ENCODE peak calls at places on chromosomes 1 and 21, in seven cellular contexts. H is psoas muscle, W is upper lobe of right lung, D is prostate gland, V is MM.1S, F is dorsolateral prefrontal cortex, Y is AG04450. P is an unnamed sample.

GRCh38 chr1:98422821-98423220 is 238.7 kb upstream of the SNX7 start:
- DNase-seq in D (no peak), W (no peak), V (no peak), F (no peak), H (no peak), Y (no peak), P (no peak)

GRCh38 chr1:3625151-3625907 is 514 bp downstream of the TPRG1L start:
- DNase-seq in Y (no peak), V (peak; percentile 18), H (peak; percentile 33), F (no peak), D (peak; percentile 39), W (no peak), P (no peak)

GRCh38 chr1:109960745-109961094 is 23.8 kb upstream of the AHCYL1 start:
- DNase-seq in D (no peak), V (no peak), F (no peak), W (no peak), Y (no peak), H (no peak), P (no peak)

GRCh38 chr1:216224233-216224632 is 199.0 kb downstream of the USH2A start:
- DNase-seq in H (no peak), Y (no peak), F (no peak), D (no peak), W (no peak), V (no peak), P (no peak)

GRCh38 chr1:1215266-1215676 is 1.3 kb upstream of the TNFRSF4 start:
- DNase-seq in D (no peak), H (no peak), F (no peak), V (no peak), Y (no peak), W (no peak), P (no peak)

GRCh38 chr1:234765672-234766071 is 155.7 kb upstream of the IRF2BP2 start:
- DNase-seq in F (no peak), D (no peak), H (no peak), Y (no peak), V (no peak), W (no peak), P (no peak)

GRCh38 chr1:29482991-29483390 is 246.7 kb downstream of the PTPRU start:
- DNase-seq in F (peak; percentile 1), V (no peak), Y (no peak), H (no peak), W (no peak), D (no peak), P (no peak)

GRCh38 chr21:17775431-17776126 is 43.6 kb downstream of the C21orf91 start:
- DNase-seq in D (no peak), V (no peak), Y (no peak), H (no peak), F (no peak), W (no peak), P (no peak)

GRCh38 chr1:2135425-2135824 is 59.1 kb downstream of the FAAP20 start:
- DNase-seq in Y (no peak), V (no peak), W (peak; percentile 91), D (peak; percentile 61), F (no peak), H (peak; percentile 35), P (no peak)

GRCh38 chr1:61589382-61589765 is 135.6 kb downstream of the TM2D1 start:
- DNase-seq in F (no peak), Y (no peak), W (no peak), V (no peak), H (no peak), D (no peak), P (no peak)

GRCh38 chr1:28800324-28800723 is 11.6 kb upstream of the OPRD1 start:
- DNase-seq in D (no peak), H (no peak), W (no peak), F (no peak), V (no peak), Y (no peak), P (no peak)

GRCh38 chr1:9721606-9722377 is 70.3 kb downstream of the PIK3CD start:
- DNase-seq in H (no peak), F (peak; percentile 31), W (no peak), V (peak; percentile 46), Y (no peak), D (no peak), P (no peak)

GRCh38 chr1:220151454-220151853 is 57.5 kb downstream of the IARS2 start:
- DNase-seq in F (no peak), D (no peak), V (no peak), H (no peak), Y (no peak), W (no peak), P (no peak)

GRCh38 chr1:108961198-108961597 is 2.1 kb downstream of the CLCC1 start:
- DNase-seq in Y (no peak), H (no peak), F (no peak), D (no peak), W (no peak), V (no peak), P (no peak)

GRCh38 chr1:20324704-20325406 is 34.2 kb downstream of the VWA5B1 start:
- DNase-seq in H (no peak), W (peak; percentile 13), F (no peak), Y (no peak), V (no peak), D (no peak), P (no peak)

GRCh38 chr1:17016317-17016661 is 4.6 kb upstream of the ATP13A2 start:
- DNase-seq in F (no peak), H (no peak), Y (no peak), V (no peak), W (no peak), D (no peak), P (no peak)

GRCh38 chr1:209768354-209768774 is 12.5 kb downstream of the TRAF3IP3 start:
- DNase-seq in W (no peak), Y (no peak), H (no peak), V (peak; percentile 98), D (no peak), F (no peak), P (no peak)

GRCh38 chr1:23562138-23562819 is 3.0 kb upstream of the ID3 start:
- DNase-seq in V (peak; percentile 85), H (peak; percentile 97), W (peak; percentile 96), F (peak; percentile 91), D (peak; percentile 96), Y (peak; percentile 92), P (peak; percentile 93)

GRCh38 chr1:41345434-41346075 is 15.7 kb upstream of the FOXO6 start:
- DNase-seq in D (no peak), H (no peak), W (peak; percentile 11), F (no peak), V (no peak), Y (no peak), P (no peak)

GRCh38 chr1:245091818-245092637 is 62.8 kb upstream of the KIF26B start:
- DNase-seq in H (peak; percentile 16), Y (peak; percentile 92), D (no peak), V (no peak), W (peak; percentile 70), F (no peak), P (peak; percentile 54)

GRCh38 chr1:16017461-16018303 is at the start of gene HSPB7:
- DNase-seq in W (peak; percentile 77), F (peak; percentile 29), Y (no peak), V (no peak), H (peak; percentile 93), D (peak; percentile 36), P (peak; percentile 50)

GRCh38 chr1:172178846-172179245 is 241.6 kb upstream of the C1orf105 start:
- DNase-seq in W (no peak), H (no peak), V (peak; percentile 67), D (no peak), F (no peak), Y (no peak), P (no peak)

GRCh38 chr1:4702927-4703326 is 48.5 kb downstream of the AJAP1 start:
- DNase-seq in W (no peak), V (no peak), D (no peak), F (peak; percentile 57), Y (no peak), H (no peak), P (no peak)

GRCh38 chr1:58352476-58353092 is 193.9 kb downstream of the OMA1 start:
- DNase-seq in W (no peak), V (no peak), H (no peak), D (no peak), Y (no peak), F (no peak), P (no peak)
- TF ChIP-seq CTCF in W (no peak), V (no peak), H (no peak), D (no peak), Y (no peak), F (no peak), P (no peak)

DNA sequence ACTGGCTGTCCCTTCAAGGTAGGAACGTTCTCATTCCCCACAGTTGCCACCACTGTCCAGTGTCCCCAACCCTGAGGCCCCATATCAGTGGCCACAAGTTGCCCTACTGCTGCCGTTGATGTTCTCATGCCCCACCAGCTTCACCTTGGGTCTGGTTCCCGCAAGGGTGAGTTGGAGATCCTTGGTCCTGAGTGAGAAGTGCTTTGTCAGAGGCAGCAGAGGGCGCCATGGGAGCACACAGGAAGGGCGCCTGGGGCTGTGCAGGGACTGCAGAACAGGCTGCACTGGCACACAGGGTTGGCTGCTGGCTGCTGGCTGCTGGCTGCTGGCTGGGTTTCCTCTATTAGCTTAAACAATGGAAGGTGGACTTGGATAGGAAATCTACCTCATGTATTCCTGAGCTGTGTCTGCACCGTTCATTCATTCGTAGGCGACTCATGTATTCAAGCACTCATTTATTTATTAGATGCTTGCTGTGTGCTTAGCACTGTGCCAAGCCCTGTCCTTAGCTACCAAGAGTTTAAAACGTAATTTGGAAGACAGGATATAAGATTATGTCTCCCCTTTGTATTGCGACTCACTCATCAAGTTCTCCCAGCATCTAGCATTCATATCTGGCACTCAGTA is 2.1 kb upstream of the S100A9 start:
- DNase-seq in D (peak; percentile 18), F (no peak), V (peak; percentile 74), Y (no peak), W (peak; percentile 87), H (peak; percentile 64), P (peak; percentile 1)
- TF ChIP-seq CTCF in D (no peak), F (no peak), V (peak; percentile 75), Y (peak; percentile 34), W (peak; percentile 50), H (peak; percentile 37), P (peak; percentile 43)

GRCh38 chr1:7533006-7533405 is 238.1 kb upstream of the VAMP3 start:
- DNase-seq in F (no peak), Y (no peak), D (no peak), V (no peak), H (no peak), W (no peak), P (no peak)
- TF ChIP-seq CTCF in F (no peak), Y (no peak), D (no peak), V (no peak), H (no peak), W (no peak), P (no peak)

DNA sequence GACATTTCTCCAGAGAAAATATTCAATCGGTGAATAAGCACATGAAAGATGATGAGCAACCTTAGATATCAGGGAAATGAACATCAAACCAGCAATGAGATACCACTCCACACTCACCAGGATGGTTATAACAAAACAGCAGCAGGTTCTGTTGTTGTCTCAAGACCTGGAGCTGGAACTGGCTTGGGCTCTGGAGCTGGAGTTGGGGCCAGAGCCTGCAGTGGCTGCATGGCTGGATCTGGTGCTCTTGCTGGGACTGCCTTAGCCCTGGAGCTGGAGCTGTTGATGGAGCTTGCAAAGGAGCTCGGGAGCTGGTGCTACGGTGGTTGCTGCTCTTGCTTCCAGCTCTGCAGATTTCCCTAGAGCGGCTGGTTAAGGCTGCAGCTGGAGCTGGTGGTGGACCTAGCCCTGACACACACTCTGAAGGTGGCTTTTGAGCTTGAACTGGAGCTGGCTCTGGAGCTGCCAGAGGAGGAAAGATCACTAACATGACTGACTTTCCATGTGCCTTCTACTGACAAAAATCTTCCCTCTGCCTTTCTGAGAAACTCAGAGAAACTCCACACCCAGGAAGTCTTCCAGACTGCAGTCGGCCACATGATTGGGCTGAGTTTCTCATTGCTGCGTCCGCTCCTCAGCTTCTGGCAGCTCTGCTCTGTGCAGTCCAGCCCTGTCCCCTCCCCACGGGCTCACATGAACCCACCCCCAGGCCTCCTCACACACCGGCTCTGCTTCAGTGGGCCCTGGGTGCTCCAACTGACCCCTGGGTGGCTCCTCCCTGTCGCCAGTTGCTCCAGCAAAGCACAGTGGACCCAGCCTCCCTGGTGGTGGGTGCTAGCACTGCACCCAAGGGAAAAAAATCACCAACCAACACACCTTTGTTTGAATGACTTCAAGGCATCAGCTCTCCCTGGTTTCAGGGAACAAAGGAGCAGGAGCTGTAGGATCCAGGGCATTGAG is 139.1 kb upstream of the FMN2 start:
- DNase-seq in V (peak; percentile 28), F (no peak), D (no peak), Y (no peak), H (no peak), W (no peak), P (no peak)
- TF ChIP-seq CTCF in V (peak; percentile 69), F (peak; percentile 29), D (peak; percentile 11), Y (peak; percentile 56), H (peak; percentile 4), W (peak; percentile 44), P (peak; percentile 32)

P was measured in AG09319.